ENCODE peak calls at places on chromosomes 3 and 15, in four cellular contexts. One of them, this sample, is unnamed.

GRCh38 chr3:67819447-67819846 is 165.0 kb upstream of the SUCLG2 start:
- DNase-seq in DMS79 treated with DMSO at 0.1 percent for 48 hours: no peak
- DNase-seq in A673: no peak
- DNase-seq in psoas muscle: no peak
- DNase-seq in this sample: peak

GRCh38 chr3:14253022-14253761 is 74.6 kb downstream of the LSM3 start:
- DNase-seq in DMS79 treated with DMSO at 0.1 percent for 48 hours: no peak
- DNase-seq in A673: no peak
- DNase-seq in psoas muscle: peak
- DNase-seq in this sample: no peak

GRCh38 chr3:73432021-73432722 is 192.6 kb downstream of the PDZRN3 start:
- DNase-seq in DMS79 treated with DMSO at 0.1 percent for 48 hours: no peak
- DNase-seq in A673: peak
- DNase-seq in psoas muscle: no peak
- DNase-seq in this sample: peak

GRCh38 chr15:64461577-64462162 is 1.3 kb downstream of the ZNF609 start:
- DNase-seq in DMS79 treated with DMSO at 0.1 percent for 48 hours: peak
- DNase-seq in A673: peak
- DNase-seq in psoas muscle: no peak
- DNase-seq in this sample: peak

GRCh38 chr3:150158974-150159625 is 188.4 kb upstream of the PFN2 start:
- DNase-seq in DMS79 treated with DMSO at 0.1 percent for 48 hours: peak
- DNase-seq in A673: peak
- DNase-seq in psoas muscle: no peak
- DNase-seq in this sample: peak

GRCh38 chr15:57859130-57859685 is 152.7 kb downstream of the POLR2M start:
- DNase-seq in DMS79 treated with DMSO at 0.1 percent for 48 hours: no peak
- DNase-seq in A673: no peak
- DNase-seq in psoas muscle: no peak
- DNase-seq in this sample: no peak

GRCh38 chr3:60953406-60953805 is 297.8 kb downstream of the FHIT start:
- DNase-seq in DMS79 treated with DMSO at 0.1 percent for 48 hours: no peak
- DNase-seq in A673: peak
- DNase-seq in psoas muscle: no peak
- DNase-seq in this sample: no peak

GRCh38 chr3:30680789-30681188 is 74.4 kb downstream of the TGFBR2 start:
- DNase-seq in DMS79 treated with DMSO at 0.1 percent for 48 hours: no peak
- DNase-seq in A673: peak
- DNase-seq in psoas muscle: no peak
- DNase-seq in this sample: no peak

GRCh38 chr3:12774619-12775018 is 15.6 kb upstream of the TMEM40 start:
- DNase-seq in DMS79 treated with DMSO at 0.1 percent for 48 hours: no peak
- DNase-seq in A673: no peak
- DNase-seq in psoas muscle: no peak
- DNase-seq in this sample: no peak

GRCh38 chr3:150480802-150481201 is 65.5 kb downstream of the SERP1 start:
- DNase-seq in DMS79 treated with DMSO at 0.1 percent for 48 hours: no peak
- DNase-seq in A673: no peak
- DNase-seq in psoas muscle: no peak
- DNase-seq in this sample: peak

GRCh38 chr3:56347219-56347871 is 120.9 kb downstream of the ERC2 start:
- DNase-seq in DMS79 treated with DMSO at 0.1 percent for 48 hours: no peak
- DNase-seq in A673: peak
- DNase-seq in psoas muscle: no peak
- DNase-seq in this sample: peak

GRCh38 chr3:42876401-42876800 is 722 bp upstream of the CYP8B1 start:
- DNase-seq in DMS79 treated with DMSO at 0.1 percent for 48 hours: no peak
- DNase-seq in A673: no peak
- DNase-seq in psoas muscle: no peak
- DNase-seq in this sample: no peak

GRCh38 chr3:5115506-5116162 is 6.5 kb upstream of the ARL8B start:
- DNase-seq in DMS79 treated with DMSO at 0.1 percent for 48 hours: no peak
- DNase-seq in A673: peak
- DNase-seq in psoas muscle: no peak
- DNase-seq in this sample: no peak

GRCh38 chr3:128971421-128971820 is 22.5 kb downstream of the CFAP92 start:
- DNase-seq in DMS79 treated with DMSO at 0.1 percent for 48 hours: peak
- DNase-seq in A673: no peak
- DNase-seq in psoas muscle: peak
- DNase-seq in this sample: no peak

GRCh38 chr3:142087676-142088075 is 61.7 kb downstream of the TFDP2 start:
- DNase-seq in DMS79 treated with DMSO at 0.1 percent for 48 hours: no peak
- DNase-seq in A673: no peak
- DNase-seq in psoas muscle: no peak
- DNase-seq in this sample: no peak

GRCh38 chr3:171223396-171223795 is 196.9 kb upstream of the SLC2A2 start:
- DNase-seq in DMS79 treated with DMSO at 0.1 percent for 48 hours: no peak
- DNase-seq in A673: no peak
- DNase-seq in psoas muscle: no peak
- DNase-seq in this sample: no peak

GRCh38 chr15:40558952-40559742 is 5.7 kb downstream of the CCDC32 start:
- DNase-seq in DMS79 treated with DMSO at 0.1 percent for 48 hours: no peak
- DNase-seq in A673: no peak
- DNase-seq in psoas muscle: no peak
- DNase-seq in this sample: no peak

GRCh38 chr3:2205692-2206091 is 107.0 kb downstream of the CNTN4 start:
- DNase-seq in DMS79 treated with DMSO at 0.1 percent for 48 hours: no peak
- DNase-seq in A673: no peak
- DNase-seq in psoas muscle: no peak
- DNase-seq in this sample: no peak

GRCh38 chr3:188929138-188929537 is 242.6 kb upstream of the TPRG1 start:
- DNase-seq in DMS79 treated with DMSO at 0.1 percent for 48 hours: peak
- DNase-seq in A673: no peak
- DNase-seq in psoas muscle: no peak
- DNase-seq in this sample: no peak

GRCh38 chr3:50112462-50112861 is 23.7 kb downstream of the RBM5 start:
- DNase-seq in DMS79 treated with DMSO at 0.1 percent for 48 hours: no peak
- DNase-seq in A673: no peak
- DNase-seq in psoas muscle: no peak
- DNase-seq in this sample: peak

GRCh38 chr3:94004301-94004910 is 24.0 kb downstream of the STX19 start:
- DNase-seq in DMS79 treated with DMSO at 0.1 percent for 48 hours: peak
- DNase-seq in A673: peak
- DNase-seq in psoas muscle: no peak
- DNase-seq in this sample: peak

GRCh38 chr3:127831723-127832172 is 9.4 kb upstream of the MGLL start:
- DNase-seq in DMS79 treated with DMSO at 0.1 percent for 48 hours: no peak
- DNase-seq in A673: peak
- DNase-seq in psoas muscle: peak
- DNase-seq in this sample: peak

GRCh38 chr3:166829896-166830295 is 550.2 kb downstream of the ZBBX start:
- DNase-seq in DMS79 treated with DMSO at 0.1 percent for 48 hours: no peak
- DNase-seq in A673: no peak
- DNase-seq in psoas muscle: no peak
- DNase-seq in this sample: peak

GRCh38 chr15:55661431-55661830 is 73.3 kb upstream of the PYGO1 start:
- DNase-seq in DMS79 treated with DMSO at 0.1 percent for 48 hours: no peak
- DNase-seq in A673: peak
- DNase-seq in psoas muscle: no peak
- DNase-seq in this sample: no peak

This sample was measured in NCI-H69.